ENCODE peak calls at places on chromosomes 3 and 15, in four cellular contexts. E, J, A and U are unnamed samples.

GRCh38 chr3:112793311-112794081 is 53.2 kb downstream of the CD200R1L start:
- DNase-seq in E (no peak), J (no peak), A (peak), U (no peak)

GRCh38 chr15:94968133-94968532 is 736.8 kb downstream of the MCTP2 start:
- DNase-seq in E (no peak), J (no peak), A (no peak), U (no peak)

GRCh38 chr15:68416158-68416535 is 15.8 kb downstream of the ITGA11 start:
- DNase-seq in E (no peak), J (no peak), A (no peak), U (no peak)

GRCh38 chr3:109903100-109903499 is 565.8 kb upstream of the DPPA4 start:
- DNase-seq in E (no peak), J (no peak), A (no peak), U (no peak)

GRCh38 chr3:188533612-188534357 is 379.8 kb downstream of the LPP start:
- DNase-seq in E (no peak), J (no peak), A (no peak), U (no peak)

GRCh38 chr3:69743975-69744374 is 4.7 kb downstream of the MITF start:
- DNase-seq in E (no peak), J (no peak), A (no peak), U (no peak)

GRCh38 chr15:58432421-58432820 is 630 bp downstream of the LIPC start:
- DNase-seq in E (no peak), J (no peak), A (peak), U (no peak)

GRCh38 chr3:60528651-60529050 is 722.6 kb downstream of the FHIT start:
- DNase-seq in E (no peak), J (no peak), A (no peak), U (no peak)

GRCh38 chr3:51729005-51729633 is 22.3 kb downstream of the GRM2 start:
- DNase-seq in E (no peak), J (no peak), A (no peak), U (no peak)

GRCh38 chr3:65597225-65597951 is 441.3 kb downstream of the MAGI1 start:
- DNase-seq in E (no peak), J (no peak), A (peak), U (peak)

GRCh38 chr3:195010551-195011100 is 260.3 kb downstream of the XXYLT1 start:
- DNase-seq in E (no peak), J (no peak), A (no peak), U (no peak)

GRCh38 chr3:3209057-3209456 is 29.6 kb upstream of the CRBN start:
- DNase-seq in E (no peak), J (no peak), A (no peak), U (no peak)

GRCh38 chr3:133038089-133038730 is at the start of gene TMEM108:
- DNase-seq in E (peak), J (peak), A (peak), U (peak)

GRCh38 chr3:42042747-42043115 is 48.4 kb upstream of the TRAK1 start:
- DNase-seq in E (no peak), J (no peak), A (peak), U (peak)

GRCh38 chr3:10004960-10005564 is 18.4 kb upstream of the EMC3 start:
- DNase-seq in E (no peak), J (no peak), A (peak), U (no peak)

GRCh38 chr3:45135959-45136358 is 10.2 kb downstream of the CDCP1 start:
- DNase-seq in E (no peak), J (no peak), A (peak), U (no peak)

GRCh38 chr3:3802021-3802420 is 2.8 kb downstream of the LRRN1 start:
- DNase-seq in E (no peak), J (no peak), A (no peak), U (no peak)

GRCh38 chr3:158659454-158660237 is 12.8 kb downstream of the LXN start:
- DNase-seq in E (no peak), J (peak), A (peak), U (peak)

GRCh38 chr3:186476541-186476940 is 67.6 kb downstream of the CRYGS start:
- DNase-seq in E (no peak), J (no peak), A (no peak), U (no peak)

GRCh38 chr3:32602206-32602605 is 31.5 kb upstream of the DYNC1LI1 start:
- DNase-seq in E (no peak), J (no peak), A (no peak), U (no peak)